ENCODE peak calls at places on chromosomes 3 and 15, in six cellular contexts. Y is HepG2, G is K562, H is H1, Q is SK-N-SH, R is GM12878. B is an unnamed sample.
A peak's percentile ranks its signal among the peaks of the same experiment; 100 is the strongest.

GRCh38 chr3:140022061-140022781 is 87.2 kb downstream of the CLSTN2 start:
- DNase-seq in G (no peak), R (no peak), H (no peak), Q (peak; percentile 58), Y (no peak), B (no peak)

GRCh38 chr3:12719984-12720656 is 38.9 kb downstream of the TMEM40 start:
- DNase-seq in H (peak; percentile 76), Y (peak; percentile 84), G (peak; percentile 87), R (no peak), Q (peak; percentile 82), B (peak; percentile 76)

GRCh38 chr15:76193934-76194333 is 117.3 kb downstream of the ETFA start:
- DNase-seq in G (no peak), Y (no peak), R (no peak), Q (no peak), H (no peak), B (no peak)

GRCh38 chr3:144350125-144350524 is 378.5 kb downstream of the DIPK2A start:
- DNase-seq in Q (no peak), R (no peak), G (no peak), Y (no peak), H (no peak), B (no peak)

GRCh38 chr3:69130689-69131088 is 8.3 kb upstream of the LMOD3 start:
- DNase-seq in Y (no peak), H (no peak), R (no peak), Q (no peak), G (no peak), B (no peak)

GRCh38 chr3:139830817-139831216 is 104.2 kb upstream of the CLSTN2 start:
- DNase-seq in G (no peak), H (no peak), Q (peak; percentile 76), R (no peak), Y (no peak), B (no peak)

GRCh38 chr3:55330355-55330754 is 156.8 kb downstream of the WNT5A start:
- DNase-seq in R (no peak), Q (no peak), G (no peak), H (no peak), Y (no peak), B (no peak)

GRCh38 chr3:68943753-68944500 is 11.6 kb upstream of the TAFA4 start:
- DNase-seq in Q (no peak), G (no peak), H (no peak), Y (peak; percentile 24), R (no peak), B (no peak)

GRCh38 chr15:42020713-42021273 is at the start of gene PLA2G4E:
- DNase-seq in Q (no peak), R (no peak), H (no peak), G (no peak), Y (no peak), B (no peak)

GRCh38 chr15:89761009-89761831 is 10.2 kb upstream of the MESP1 start:
- DNase-seq in H (no peak), Q (no peak), Y (no peak), R (no peak), G (no peak), B (no peak)

GRCh38 chr15:81133782-81134461 is at the start of gene CFAP161:
- DNase-seq in R (no peak), H (peak; percentile 95), G (no peak), Y (peak; percentile 29), Q (peak; percentile 93), B (no peak)

GRCh38 chr3:38836561-38836960 is 20.5 kb upstream of the SCN10A start:
- DNase-seq in G (no peak), Y (no peak), Q (no peak), H (no peak), R (no peak), B (no peak)

GRCh38 chr3:195384952-195385351 is 57.9 kb downstream of the ACAP2 start:
- DNase-seq in Y (no peak), R (no peak), H (no peak), G (no peak), Q (no peak), B (no peak)

GRCh38 chr15:99955181-99955525 is 221.9 kb upstream of the LYSMD4 start:
- DNase-seq in G (no peak), Y (no peak), Q (no peak), H (no peak), R (no peak), B (no peak)

GRCh38 chr3:187166750-187167149 is 27.5 kb upstream of the RPL39L start:
- DNase-seq in Y (no peak), H (no peak), R (no peak), G (no peak), Q (no peak), B (no peak)

GRCh38 chr3:112293368-112294321 is at the start of gene SLC9C1:
- DNase-seq in G (peak; percentile 6), H (peak; percentile 75), R (peak; percentile 85), Q (peak; percentile 54), Y (peak; percentile 38), B (peak; percentile 31)

GRCh38 chr15:56765252-56765651 is 31.9 kb upstream of the ZNF280D start:
- DNase-seq in R (no peak), Q (no peak), Y (no peak), H (no peak), G (no peak), B (no peak)

GRCh38 chr3:52531636-52532516 is 1.8 kb downstream of the NT5DC2 start:
- DNase-seq in R (no peak), G (no peak), Y (no peak), Q (no peak), H (no peak), B (no peak)

GRCh38 chr15:57138260-57138895 is 219.9 kb downstream of the TCF12 start:
- DNase-seq in Q (peak; percentile 56), G (peak; percentile 52), Y (peak; percentile 34), R (no peak), H (no peak), B (peak; percentile 18)

GRCh38 chr15:67241132-67241855 is 13.2 kb downstream of the AAGAB start:
- DNase-seq in Q (no peak), R (peak; percentile 80), G (no peak), H (no peak), Y (no peak), B (no peak)

GRCh38 chr3:30689202-30689641 is 82.8 kb downstream of the TGFBR2 start:
- DNase-seq in G (no peak), Q (peak; percentile 71), H (no peak), R (no peak), Y (no peak), B (no peak)

GRCh38 chr3:14297305-14297704 is 105.1 kb upstream of the SLC6A6 start:
- DNase-seq in Q (no peak), G (no peak), Y (no peak), H (peak; percentile 56), R (no peak), B (no peak)

GRCh38 chr3:196287066-196287404 is 491 bp downstream of the PCYT1A start:
- DNase-seq in H (no peak), R (no peak), G (no peak), Y (no peak), Q (no peak), B (no peak)

GRCh38 chr3:8848696-8849131 is 79.3 kb upstream of the OXTR start:
- DNase-seq in H (no peak), Q (no peak), Y (no peak), R (no peak), G (no peak), B (no peak)
- TF ChIP-seq GABPA in H (no peak), Q (no peak), Y (no peak), R (no peak), G (no peak), B (no peak)

DNA sequence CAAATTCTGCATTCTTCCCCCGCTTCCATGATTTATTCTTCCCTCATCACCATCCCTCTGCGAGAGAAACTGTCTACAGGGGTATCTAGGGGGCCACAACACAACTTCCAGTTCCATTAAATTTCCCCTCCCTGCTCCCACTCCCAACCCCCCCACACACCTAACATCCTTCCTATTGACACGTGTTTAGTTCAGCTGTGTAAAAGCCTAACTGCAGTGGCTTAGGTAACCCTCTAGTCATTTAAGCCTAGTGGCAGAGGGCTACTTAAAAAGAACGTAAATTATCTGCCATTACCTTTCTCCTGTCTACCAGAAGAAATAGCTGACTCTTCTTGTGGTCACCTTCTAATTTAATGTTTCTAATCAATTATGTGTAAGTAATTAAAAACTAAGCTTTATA is 56.3 kb downstream of the ZNF148 start:
- DNase-seq in Y (no peak), R (no peak), H (no peak), Q (no peak), G (no peak), B (no peak)
- TF ChIP-seq GABPA in Y (no peak), R (no peak), H (no peak), Q (no peak), G (no peak), B (no peak)

GRCh38 chr3:141092663-141093062 is 41.5 kb downstream of the SPSB4 start:
- DNase-seq in Y (no peak), G (no peak), R (no peak), Q (no peak), H (no peak), B (no peak)

GRCh38 chr3:141095546-141095937 is 44.4 kb downstream of the SPSB4 start:
- DNase-seq in Y (no peak), H (no peak), Q (no peak), R (no peak), G (no peak), B (no peak)

GRCh38 chr3:141093397-141093796 is 42.2 kb downstream of the SPSB4 start:
- DNase-seq in G (no peak), Q (no peak), H (no peak), R (no peak), Y (no peak), B (no peak)

GRCh38 chr3:141094851-141095545 is 43.9 kb downstream of the SPSB4 start:
- DNase-seq in G (no peak), Q (no peak), H (no peak), Y (no peak), R (no peak), B (no peak)

GRCh38 chr3:141093971-141094401 is 42.8 kb downstream of the SPSB4 start:
- DNase-seq in R (no peak), G (no peak), H (no peak), Y (no peak), Q (peak; percentile 71), B (no peak)
- TF ChIP-seq GABPA in R (no peak), G (no peak), H (no peak), Y (no peak), Q (no peak), B (no peak)

DNA sequence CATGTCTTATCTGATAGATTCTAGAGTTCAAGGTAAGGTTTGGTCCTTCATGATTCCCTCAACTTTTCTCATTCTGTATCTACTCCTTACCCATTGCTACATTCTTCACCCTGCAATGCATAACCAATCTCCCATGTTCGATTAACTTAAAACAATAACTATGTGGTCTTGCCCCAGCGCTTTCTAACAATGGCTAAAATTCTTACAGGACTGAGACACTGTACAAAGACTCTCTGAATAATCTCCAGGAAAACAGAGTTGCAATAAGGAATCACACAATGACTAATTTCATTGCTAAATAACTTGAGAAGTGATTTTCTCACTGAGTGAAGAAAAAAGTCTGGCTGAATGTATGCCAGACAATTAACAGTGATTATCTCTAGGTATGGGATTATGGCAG is 69.6 kb upstream of the FAM174B start:
- DNase-seq in R (no peak), Y (no peak), G (no peak), Q (no peak), H (no peak), B (no peak)
- TF ChIP-seq GABPA in R (no peak), Y (no peak), G (no peak), Q (no peak), H (no peak), B (no peak)

GRCh38 chr15:50259276-50259675 is 6.2 kb downstream of the HDC start:
- DNase-seq in R (no peak), Y (no peak), Q (no peak), H (peak; percentile 20), G (no peak), B (no peak)
- TF ChIP-seq GABPA in R (no peak), Y (no peak), Q (no peak), H (no peak), G (no peak), B (no peak)

B was measured in HL-60.